ENCODE peak calls at places on chromosome 20, in nine cellular contexts. Q, V, G, X, H, D, B, U and Y are unnamed samples.

GRCh38 chr20:34046330-34046729 is 52.6 kb downstream of the RALY start:
- DNase-seq in V (no peak), Q (no peak), D (no peak), G (no peak), H (no peak), X (no peak), B (no peak), U (no peak), Y (no peak)

GRCh38 chr20:42063176-42063575 is 445.0 kb upstream of the CHD6 start:
- DNase-seq in D (no peak), U (no peak), Q (no peak), X (no peak), G (no peak), H (no peak), V (no peak), B (no peak), Y (no peak)

GRCh38 chr20:61524956-61525666 is 273.1 kb downstream of the CDH4 start:
- DNase-seq in V (no peak), B (no peak), Q (no peak), H (no peak), U (no peak), D (no peak), G (no peak), X (no peak), Y (no peak)

GRCh38 chr20:12575352-12576095 is 433.2 kb upstream of the SPTLC3 start:
- DNase-seq in H (no peak), X (peak), B (peak), V (no peak), G (peak), Q (no peak), D (no peak), U (no peak), Y (peak)

GRCh38 chr20:60057866-60058807 is 99.9 kb downstream of the CDH26 start:
- DNase-seq in G (peak), B (peak), V (no peak), H (no peak), X (peak), D (no peak), U (no peak), Q (peak), Y (no peak)

GRCh38 chr20:18018100-18018499 is 39.6 kb downstream of the OVOL2 start:
- DNase-seq in X (no peak), B (no peak), V (no peak), Q (no peak), U (no peak), D (no peak), G (no peak), H (no peak), Y (no peak)

GRCh38 chr20:3663031-3663701 is at the start of gene GFRA4:
- DNase-seq in V (no peak), G (no peak), B (no peak), Q (peak), X (no peak), D (no peak), U (peak), H (no peak), Y (no peak)

GRCh38 chr20:911882-912600 is 4.1 kb downstream of the ANGPT4 start:
- DNase-seq in V (no peak), B (no peak), G (no peak), U (no peak), H (no peak), X (no peak), Q (peak), D (no peak), Y (no peak)

GRCh38 chr20:57392512-57393271 is 1.5 kb downstream of the RBM38 start:
- DNase-seq in B (peak), H (no peak), Q (no peak), V (no peak), G (no peak), X (peak), U (no peak), D (no peak), Y (no peak)

GRCh38 chr20:4067600-4068261 is 52.4 kb upstream of the RNF24 start:
- DNase-seq in Q (no peak), B (no peak), X (no peak), D (peak), H (peak), U (no peak), V (no peak), G (peak), Y (no peak)

GRCh38 chr20:51156041-51156795 is 133.3 kb upstream of the KCNG1 start:
- DNase-seq in Q (no peak), V (peak), U (no peak), X (no peak), G (peak), D (no peak), B (no peak), H (no peak), Y (no peak)

GRCh38 chr20:50048420-50049166 is 64.4 kb downstream of the UBE2V1 start:
- DNase-seq in X (no peak), D (no peak), G (no peak), Q (no peak), V (no peak), U (peak), H (no peak), B (peak), Y (no peak)

GRCh38 chr20:22862645-22863230 is 172.4 kb upstream of the SSTR4 start:
- DNase-seq in D (no peak), Q (peak), B (no peak), V (no peak), H (peak), G (no peak), U (no peak), X (no peak), Y (no peak)

GRCh38 chr20:59825563-59825920 is 107.9 kb downstream of the SYCP2 start:
- DNase-seq in D (no peak), H (no peak), V (no peak), U (no peak), G (no peak), X (no peak), Q (no peak), B (no peak), Y (no peak)

DNA sequence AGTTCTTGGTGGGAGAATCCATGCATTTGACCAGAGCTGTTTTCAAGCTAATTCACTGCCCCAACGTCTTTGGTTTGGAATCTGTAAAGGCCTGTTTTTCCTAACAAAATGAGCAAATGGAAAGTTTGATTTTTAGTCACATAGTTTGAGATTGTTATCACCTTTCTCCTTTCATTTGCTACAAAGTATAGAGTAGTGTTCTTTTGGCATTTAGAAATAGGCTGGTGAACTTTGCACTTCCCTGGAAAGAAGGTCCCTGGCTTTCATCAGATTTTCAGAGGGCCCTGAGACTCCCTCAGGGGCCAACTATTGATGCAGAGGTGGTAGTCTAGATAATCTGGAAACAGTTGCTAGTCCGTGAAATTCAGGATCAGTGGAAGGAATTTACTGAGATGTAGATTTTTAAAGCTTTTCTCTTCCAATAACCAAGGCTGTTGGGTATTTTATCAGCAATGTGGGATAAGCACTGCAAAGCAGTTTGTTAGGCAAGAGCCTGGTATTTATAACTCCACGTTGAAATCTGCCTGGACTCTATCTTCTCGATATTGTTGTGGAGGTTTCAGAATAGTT is 1.7 kb downstream of the ARFGEF2 start:
- DNase-seq in G (peak), U (no peak), V (no peak), D (no peak), Q (no peak), H (no peak), B (no peak), X (no peak), Y (no peak)
- H3K27ac ChIP-seq in G (no peak), U (peak), V (no peak), D (peak), Q (no peak), H (no peak), B (peak), X (peak), Y (peak)

GRCh38 chr20:63326314-63327228 is 33.6 kb downstream of the COL20A1 start:
- DNase-seq in D (no peak), Q (no peak), B (peak), V (no peak), U (no peak), X (no peak), G (no peak), H (no peak), Y (no peak)
- H3K27ac ChIP-seq in D (no peak), Q (no peak), B (no peak), V (no peak), U (no peak), X (no peak), G (no peak), H (no peak), Y (no peak)

DNA sequence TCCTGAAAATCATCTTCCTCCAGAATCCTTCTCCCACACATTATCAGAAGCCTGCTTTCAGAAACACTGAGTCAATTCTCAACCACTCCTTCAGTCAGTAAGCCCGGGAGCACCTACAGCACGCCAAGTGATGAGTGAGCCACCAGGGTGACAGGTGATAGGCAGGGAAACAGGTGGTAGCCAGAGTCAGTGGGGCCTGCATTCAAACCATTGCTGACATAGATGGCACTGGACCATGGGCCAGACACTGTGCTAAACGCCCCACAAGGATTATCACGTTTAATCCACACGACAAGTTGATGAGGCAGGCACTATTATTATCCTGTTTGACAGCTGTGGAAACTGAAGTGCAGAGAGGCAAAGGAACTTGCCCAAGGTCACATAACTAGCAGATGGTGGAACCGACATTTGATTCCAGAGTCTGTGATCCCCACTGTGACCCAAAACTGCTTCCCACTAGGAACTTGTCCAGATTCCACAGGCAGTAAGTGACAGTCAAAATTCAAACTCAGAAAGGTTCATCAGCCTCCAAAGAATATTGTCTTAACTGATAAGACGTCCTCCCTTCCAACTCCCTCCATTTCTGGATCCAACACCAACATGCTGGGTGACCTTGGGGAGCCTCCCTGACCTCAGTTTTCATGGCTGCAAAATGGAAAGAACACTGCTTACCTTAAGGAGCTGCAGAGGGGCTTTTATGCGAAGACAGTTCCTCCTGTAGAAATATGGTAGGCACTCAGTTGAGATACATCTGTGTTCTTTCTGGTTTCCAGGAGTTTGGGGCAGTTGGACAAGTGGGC is 23.9 kb upstream of the TOP1 start:
- DNase-seq in V (no peak), X (peak), B (peak), U (no peak), D (no peak), Q (no peak), G (peak), H (peak), Y (peak)
- H3K27ac ChIP-seq in V (peak), X (peak), B (peak), U (no peak), D (peak), Q (no peak), G (peak), H (peak), Y (peak)

DNA sequence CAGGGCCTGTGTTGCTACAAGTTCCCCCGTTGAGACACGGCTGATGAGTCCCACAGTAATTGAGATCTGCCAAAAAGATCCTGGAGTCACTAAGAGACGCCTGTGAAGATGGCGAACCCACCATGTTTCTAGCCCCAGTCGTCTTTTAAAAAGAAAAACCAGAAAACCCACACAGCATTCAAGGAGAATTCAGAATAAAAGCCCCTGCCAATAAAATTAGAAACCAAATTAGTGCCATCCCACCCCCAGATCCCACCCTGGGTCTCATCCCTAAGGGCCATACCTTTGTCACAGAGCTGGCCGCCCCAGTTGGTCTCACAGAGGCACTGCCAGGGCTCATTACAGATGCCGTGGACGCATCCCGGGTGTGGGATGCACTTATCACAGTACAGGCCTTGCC is 21.6 kb downstream of the JAG1 start:
- DNase-seq in H (no peak), X (no peak), V (no peak), G (no peak), B (no peak), D (no peak), Q (no peak), U (no peak), Y (no peak)
- H3K27ac ChIP-seq in H (peak), X (peak), V (no peak), G (peak), B (peak), D (no peak), Q (no peak), U (no peak), Y (peak)

GRCh38 chr20:31679357-31680285 is 41.9 kb downstream of the COX4I2 start:
- DNase-seq in Q (no peak), D (no peak), V (no peak), X (no peak), G (no peak), H (no peak), B (no peak), U (no peak), Y (no peak)

GRCh38 chr20:31678389-31679356 is 41.0 kb downstream of the COX4I2 start:
- DNase-seq in G (peak), B (no peak), Q (peak), D (peak), U (no peak), X (no peak), V (no peak), H (peak), Y (no peak)

GRCh38 chr20:31675828-31676533 is 38.3 kb downstream of the COX4I2 start:
- DNase-seq in X (no peak), V (no peak), G (peak), B (no peak), U (no peak), Q (no peak), H (peak), D (no peak), Y (no peak)

GRCh38 chr20:31676534-31677030 is 38.9 kb downstream of the COX4I2 start:
- DNase-seq in U (no peak), H (no peak), Q (no peak), G (no peak), V (no peak), D (no peak), B (no peak), X (no peak), Y (no peak)

GRCh38 chr20:31677553-31678260 is 40.0 kb downstream of the COX4I2 start:
- DNase-seq in H (no peak), B (no peak), X (no peak), D (no peak), U (no peak), Q (no peak), V (no peak), G (no peak), Y (no peak)
- H3K27ac ChIP-seq in H (peak), B (no peak), X (peak), D (peak), U (peak), Q (peak), V (no peak), G (peak), Y (peak)